ENCODE peak calls at places on chromosomes 7 and 10, in five cellular contexts. One of them, this sample, is unnamed.

GRCh38 chr7:42831051-42831952 is 80.6 kb downstream of the C7orf25 start:
- DNase-seq in NCI-H446 treated with DMSO at 0.1 percent for 48 hours: no peak
- DNase-seq in HuH-7.5: no peak
- DNase-seq in activated T-cell treated with anti-CD3 and anti-CD28 coated beads for 48 hours: no peak
- DNase-seq in RWPE1: peak
- DNase-seq in this sample: peak

GRCh38 chr7:69683002-69683401 is 84.7 kb downstream of the AUTS2 start:
- DNase-seq in NCI-H446 treated with DMSO at 0.1 percent for 48 hours: no peak
- DNase-seq in HuH-7.5: no peak
- DNase-seq in activated T-cell treated with anti-CD3 and anti-CD28 coated beads for 48 hours: no peak
- DNase-seq in RWPE1: no peak
- DNase-seq in this sample: no peak

GRCh38 chr7:68224041-68224534 is 1227.5 kb downstream of the TYW1 start:
- DNase-seq in NCI-H446 treated with DMSO at 0.1 percent for 48 hours: no peak
- DNase-seq in HuH-7.5: no peak
- DNase-seq in activated T-cell treated with anti-CD3 and anti-CD28 coated beads for 48 hours: no peak
- DNase-seq in RWPE1: no peak
- DNase-seq in this sample: no peak

GRCh38 chr10:80416401-80417098 is 8.2 kb downstream of the PRXL2A start:
- DNase-seq in NCI-H446 treated with DMSO at 0.1 percent for 48 hours: no peak
- DNase-seq in HuH-7.5: no peak
- DNase-seq in activated T-cell treated with anti-CD3 and anti-CD28 coated beads for 48 hours: no peak
- DNase-seq in RWPE1: no peak
- DNase-seq in this sample: no peak

GRCh38 chr10:63829573-63830149 is 308.5 kb downstream of the REEP3 start:
- DNase-seq in NCI-H446 treated with DMSO at 0.1 percent for 48 hours: no peak
- DNase-seq in HuH-7.5: no peak
- DNase-seq in activated T-cell treated with anti-CD3 and anti-CD28 coated beads for 48 hours: no peak
- DNase-seq in RWPE1: no peak
- DNase-seq in this sample: no peak

GRCh38 chr10:30431435-30431911 is 2.5 kb upstream of the MAP3K8 start:
- DNase-seq in NCI-H446 treated with DMSO at 0.1 percent for 48 hours: no peak
- DNase-seq in HuH-7.5: peak
- DNase-seq in activated T-cell treated with anti-CD3 and anti-CD28 coated beads for 48 hours: no peak
- DNase-seq in RWPE1: no peak
- DNase-seq in this sample: peak

GRCh38 chr7:82964150-82964882 is 198.4 kb downstream of the PCLO start:
- DNase-seq in NCI-H446 treated with DMSO at 0.1 percent for 48 hours: no peak
- DNase-seq in HuH-7.5: no peak
- DNase-seq in activated T-cell treated with anti-CD3 and anti-CD28 coated beads for 48 hours: no peak
- DNase-seq in RWPE1: no peak
- DNase-seq in this sample: no peak

GRCh38 chr10:114022292-114022691 is 21.4 kb upstream of the ADRB1 start:
- DNase-seq in NCI-H446 treated with DMSO at 0.1 percent for 48 hours: no peak
- DNase-seq in HuH-7.5: no peak
- DNase-seq in activated T-cell treated with anti-CD3 and anti-CD28 coated beads for 48 hours: no peak
- DNase-seq in RWPE1: no peak
- DNase-seq in this sample: no peak

GRCh38 chr7:13839063-13839462 is 150.4 kb downstream of the ETV1 start:
- DNase-seq in NCI-H446 treated with DMSO at 0.1 percent for 48 hours: peak
- DNase-seq in HuH-7.5: no peak
- DNase-seq in activated T-cell treated with anti-CD3 and anti-CD28 coated beads for 48 hours: no peak
- DNase-seq in RWPE1: no peak
- DNase-seq in this sample: no peak

GRCh38 chr10:63522129-63522687 is 1.0 kb downstream of the REEP3 start:
- DNase-seq in NCI-H446 treated with DMSO at 0.1 percent for 48 hours: no peak
- DNase-seq in HuH-7.5: no peak
- DNase-seq in activated T-cell treated with anti-CD3 and anti-CD28 coated beads for 48 hours: no peak
- DNase-seq in RWPE1: peak
- DNase-seq in this sample: peak

GRCh38 chr10:78017856-78018255 is 11.5 kb downstream of the POLR3A start:
- DNase-seq in NCI-H446 treated with DMSO at 0.1 percent for 48 hours: no peak
- DNase-seq in HuH-7.5: no peak
- DNase-seq in activated T-cell treated with anti-CD3 and anti-CD28 coated beads for 48 hours: no peak
- DNase-seq in RWPE1: no peak
- DNase-seq in this sample: no peak

GRCh38 chr7:64881461-64882287 is 21.4 kb upstream of the ZNF273 start:
- DNase-seq in NCI-H446 treated with DMSO at 0.1 percent for 48 hours: no peak
- DNase-seq in HuH-7.5: no peak
- DNase-seq in activated T-cell treated with anti-CD3 and anti-CD28 coated beads for 48 hours: no peak
- DNase-seq in RWPE1: no peak
- DNase-seq in this sample: no peak

GRCh38 chr7:20240080-20240926 is 23.1 kb upstream of the MACC1 start:
- DNase-seq in NCI-H446 treated with DMSO at 0.1 percent for 48 hours: no peak
- DNase-seq in HuH-7.5: no peak
- DNase-seq in activated T-cell treated with anti-CD3 and anti-CD28 coated beads for 48 hours: no peak
- DNase-seq in RWPE1: no peak
- DNase-seq in this sample: no peak

GRCh38 chr10:86218160-86218559 is 148.4 kb downstream of the GRID1 start:
- DNase-seq in NCI-H446 treated with DMSO at 0.1 percent for 48 hours: peak
- DNase-seq in HuH-7.5: no peak
- DNase-seq in activated T-cell treated with anti-CD3 and anti-CD28 coated beads for 48 hours: no peak
- DNase-seq in RWPE1: no peak
- DNase-seq in this sample: no peak

GRCh38 chr10:67943917-67944316 is 59.5 kb downstream of the SIRT1 start:
- DNase-seq in NCI-H446 treated with DMSO at 0.1 percent for 48 hours: no peak
- DNase-seq in HuH-7.5: no peak
- DNase-seq in activated T-cell treated with anti-CD3 and anti-CD28 coated beads for 48 hours: no peak
- DNase-seq in RWPE1: no peak
- DNase-seq in this sample: no peak

GRCh38 chr10:124152781-124153600 is 59.6 kb upstream of the CHST15 start:
- DNase-seq in NCI-H446 treated with DMSO at 0.1 percent for 48 hours: no peak
- DNase-seq in HuH-7.5: peak
- DNase-seq in activated T-cell treated with anti-CD3 and anti-CD28 coated beads for 48 hours: peak
- DNase-seq in RWPE1: peak
- DNase-seq in this sample: peak

GRCh38 chr7:157903715-157904114 is 566.9 kb downstream of the DNAJB6 start:
- DNase-seq in NCI-H446 treated with DMSO at 0.1 percent for 48 hours: no peak
- DNase-seq in HuH-7.5: no peak
- DNase-seq in activated T-cell treated with anti-CD3 and anti-CD28 coated beads for 48 hours: no peak
- DNase-seq in RWPE1: no peak
- DNase-seq in this sample: no peak

GRCh38 chr7:156881676-156882075 is 11.3 kb downstream of the LMBR1 start:
- DNase-seq in NCI-H446 treated with DMSO at 0.1 percent for 48 hours: no peak
- DNase-seq in HuH-7.5: no peak
- DNase-seq in activated T-cell treated with anti-CD3 and anti-CD28 coated beads for 48 hours: no peak
- DNase-seq in RWPE1: no peak
- DNase-seq in this sample: no peak

This sample was measured in LoVo.